ENCODE peak calls at places on chromosome 9, in four cellular contexts. U is K562, D is H1, X is GM12878. T is an unnamed sample.

GRCh38 chr9:123235448-123235847 is 32.9 kb downstream of the STRBP start:
- DNase-seq in D (no peak), U (no peak), X (no peak), T (no peak)

GRCh38 chr9:101372327-101373118 is 12.3 kb downstream of the BAAT start:
- DNase-seq in U (peak), D (no peak), X (no peak), T (no peak)

GRCh38 chr9:127612993-127613954 is 1.2 kb downstream of the STXBP1 start:
- DNase-seq in U (peak), X (no peak), D (peak), T (no peak)

GRCh38 chr9:136808075-136808780 is 480 bp downstream of the RABL6 start:
- DNase-seq in U (peak), X (no peak), D (peak), T (no peak)

GRCh38 chr9:103617046-103617445 is 477.1 kb upstream of the SMC2 start:
- DNase-seq in X (no peak), U (no peak), D (no peak), T (no peak)

GRCh38 chr9:127165096-127165495 is 42.7 kb upstream of the ANGPTL2 start:
- DNase-seq in U (no peak), X (no peak), D (no peak), T (no peak)

GRCh38 chr9:95726756-95727155 is 148.7 kb upstream of the ERCC6L2 start:
- DNase-seq in X (no peak), U (peak), D (no peak), T (peak)

GRCh38 chr9:76658510-76659231 is 105.6 kb upstream of the PCA3 start:
- DNase-seq in D (no peak), X (no peak), U (peak), T (peak)

GRCh38 chr9:94920439-94920951 is 194.0 kb downstream of the AOPEP start:
- DNase-seq in U (no peak), X (no peak), D (no peak), T (no peak)

GRCh38 chr9:76034049-76034448 is 143.6 kb downstream of the PCSK5 start:
- DNase-seq in X (no peak), U (no peak), D (no peak), T (no peak)

GRCh38 chr9:126915281-126915816 is 767 bp downstream of the RALGPS1 start:
- DNase-seq in X (no peak), U (peak), D (peak), T (peak)

DNA sequence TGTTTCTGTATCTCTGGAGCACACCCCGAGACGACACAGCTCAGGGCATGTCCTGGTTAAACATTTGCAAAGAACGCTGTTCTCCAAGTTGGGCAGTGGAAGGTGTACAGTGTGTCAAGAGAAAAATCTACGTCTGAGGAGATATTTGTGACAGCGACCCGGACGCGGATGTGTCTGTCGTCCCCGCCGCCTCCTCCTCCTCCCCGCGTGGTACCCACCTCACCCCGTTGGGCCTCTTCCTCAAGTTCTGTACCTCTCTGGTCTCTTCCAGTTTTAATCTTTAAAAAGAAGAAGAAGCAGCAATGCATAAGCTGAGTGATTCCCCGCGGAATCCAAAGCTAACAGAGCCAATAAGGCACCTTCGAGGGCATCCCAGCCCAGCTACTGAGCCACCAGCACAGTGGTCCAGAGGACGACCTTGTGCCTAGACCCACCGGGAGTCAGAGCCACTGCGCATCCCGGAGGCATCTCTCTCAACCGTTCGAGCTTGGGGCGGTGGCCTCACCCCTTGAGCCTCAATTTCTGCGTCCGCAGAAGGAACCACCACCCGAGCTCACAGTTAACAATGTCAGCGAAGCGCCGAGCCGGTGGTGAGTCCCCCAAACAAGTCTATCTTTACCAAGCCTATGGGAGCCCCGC is 467 bp downstream of the C9orf78 start:
- DNase-seq in U (peak), X (no peak), D (no peak), T (no peak)
- H3K27ac ChIP-seq in U (peak), X (peak), D (no peak), T (peak)

GRCh38 chr9:35748239-35748857 is 680 bp downstream of the GBA2 start:
- DNase-seq in D (no peak), U (no peak), X (no peak), T (no peak)
- TF ChIP-seq EGR1 in D (no peak), U (no peak), X (no peak), T (no peak)

GRCh38 chr9:113588936-113589335 is 125.4 kb downstream of the RGS3 start:
- DNase-seq in U (no peak), X (no peak), D (no peak), T (no peak)
- H3K27ac ChIP-seq in U (no peak), X (no peak), D (no peak), T (no peak)

GRCh38 chr9:108687360-108687981 is 168.3 kb downstream of the ACTL7B start:
- DNase-seq in U (no peak), D (no peak), X (no peak), T (no peak)
- TF ChIP-seq EGR1 in U (no peak), D (no peak), X (no peak), T (no peak)